ENCODE peak calls at places on chromosomes 11 and 22, in six cellular contexts. Z is stimulated activated CD8-positive, alpha-beta memory T cell treated with anti-CD3 and anti-CD28 coated beads, Interleukin-15, amount 100 ng/mL, for 24 hours; Q is breast epithelium; L is transverse colon; S is pons; K is frontal cortex. T is an unnamed sample.
A peak's percentile ranks its signal among the peaks of the same experiment; 100 is the strongest.

GRCh38 chr22:17370766-17371181 is 1.5 kb downstream of the CECR2 start:
- DNase-seq in Z (no peak), Q (no peak), L (no peak), S (no peak), K (no peak), T (no peak)

GRCh38 chr22:25406510-25407210 is 157.8 kb upstream of the GRK3 start:
- DNase-seq in Z (no peak), Q (no peak), L (no peak), S (peak; percentile 23), K (no peak), T (peak; percentile 66)

GRCh38 chr22:17267661-17268330 is 48.6 kb upstream of the ADA2 start:
- DNase-seq in Z (no peak), Q (no peak), L (no peak), S (no peak), K (no peak), T (no peak)

GRCh38 chr11:121281609-121282164 is 10.9 kb upstream of the SC5D start:
- DNase-seq in Z (no peak), Q (no peak), L (no peak), S (no peak), K (no peak), T (no peak)

GRCh38 chr11:29211205-29211604 is 805.6 kb downstream of the KCNA4 start:
- DNase-seq in Z (no peak), Q (no peak), L (no peak), S (no peak), K (no peak), T (no peak)

GRCh38 chr11:72778535-72779494 is 15.0 kb downstream of the STARD10 start:
- DNase-seq in Z (no peak), Q (no peak), L (peak; percentile 73), S (no peak), K (no peak), T (no peak)

GRCh38 chr11:79419120-79419519 is 21.7 kb downstream of the TENM4 start:
- DNase-seq in Z (no peak), Q (no peak), L (peak; percentile 63), S (no peak), K (no peak), T (no peak)

GRCh38 chr22:50268655-50269113 is 1.5 kb downstream of the MAPK11 start:
- DNase-seq in Z (no peak), Q (no peak), L (peak; percentile 35), S (no peak), K (no peak), T (no peak)

GRCh38 chr11:125170406-125171031 is 6.0 kb downstream of the PKNOX2 start:
- DNase-seq in Z (no peak), Q (no peak), L (no peak), S (no peak), K (no peak), T (no peak)

GRCh38 chr22:19085233-19086043 is 36.8 kb downstream of the DGCR2 start:
- DNase-seq in Z (no peak), Q (no peak), L (no peak), S (peak; percentile 53), K (peak; percentile 59), T (no peak)